ENCODE peak calls at places on chromosomes 2 and 18, in five cellular contexts. J is endodermal cell, D is tibial artery, X is GM06990, U is Peyer's patch. R is an unnamed sample.

GRCh38 chr18:24964213-24964612 is 387.8 kb downstream of the ZNF521 start:
- DNase-seq in J (peak), D (no peak), X (peak), U (peak), R (no peak)

GRCh38 chr18:43031169-43031568 is 84.3 kb downstream of the RIT2 start:
- DNase-seq in J (no peak), D (no peak), X (no peak), U (no peak), R (no peak)

GRCh38 chr2:146527166-146527565 is 1317.7 kb upstream of the ACVR2A start:
- DNase-seq in J (no peak), D (no peak), X (no peak), U (no peak), R (no peak)

GRCh38 chr2:145350011-145350410 is 830.1 kb upstream of the ZEB2 start:
- DNase-seq in J (no peak), D (no peak), X (no peak), U (no peak), R (no peak)

GRCh38 chr2:149733936-149734685 is 146.5 kb upstream of the MMADHC start:
- DNase-seq in J (no peak), D (no peak), X (no peak), U (no peak), R (no peak)

GRCh38 chr2:222451270-222451674 is 26.9 kb downstream of the SGPP2 start:
- DNase-seq in J (no peak), D (no peak), X (peak), U (no peak), R (no peak)

GRCh38 chr2:216118474-216118873 is 9.3 kb downstream of the XRCC5 start:
- DNase-seq in J (no peak), D (no peak), X (no peak), U (no peak), R (no peak)

GRCh38 chr2:238646281-238646680 is 201.6 kb upstream of the TWIST2 start:
- DNase-seq in J (no peak), D (no peak), X (no peak), U (no peak), R (no peak)

GRCh38 chr2:82950148-82950547 is 1508.9 kb downstream of the SUCLG1 start:
- DNase-seq in J (no peak), D (no peak), X (no peak), U (no peak), R (no peak)

GRCh38 chr2:73290049-73290839 is 3.1 kb downstream of the EGR4 start:
- DNase-seq in J (peak), D (no peak), X (peak), U (peak), R (no peak)

GRCh38 chr2:73292906-73293533 is 328 bp downstream of the EGR4 start:
- DNase-seq in J (peak), D (peak), X (peak), U (no peak), R (no peak)

GRCh38 chr2:73292316-73292905 is 937 bp downstream of the EGR4 start:
- DNase-seq in J (peak), D (no peak), X (peak), U (no peak), R (peak)

GRCh38 chr2:73291093-73291460 is 2.3 kb downstream of the EGR4 start:
- DNase-seq in J (peak), D (peak), X (peak), U (peak), R (no peak)

DNA sequence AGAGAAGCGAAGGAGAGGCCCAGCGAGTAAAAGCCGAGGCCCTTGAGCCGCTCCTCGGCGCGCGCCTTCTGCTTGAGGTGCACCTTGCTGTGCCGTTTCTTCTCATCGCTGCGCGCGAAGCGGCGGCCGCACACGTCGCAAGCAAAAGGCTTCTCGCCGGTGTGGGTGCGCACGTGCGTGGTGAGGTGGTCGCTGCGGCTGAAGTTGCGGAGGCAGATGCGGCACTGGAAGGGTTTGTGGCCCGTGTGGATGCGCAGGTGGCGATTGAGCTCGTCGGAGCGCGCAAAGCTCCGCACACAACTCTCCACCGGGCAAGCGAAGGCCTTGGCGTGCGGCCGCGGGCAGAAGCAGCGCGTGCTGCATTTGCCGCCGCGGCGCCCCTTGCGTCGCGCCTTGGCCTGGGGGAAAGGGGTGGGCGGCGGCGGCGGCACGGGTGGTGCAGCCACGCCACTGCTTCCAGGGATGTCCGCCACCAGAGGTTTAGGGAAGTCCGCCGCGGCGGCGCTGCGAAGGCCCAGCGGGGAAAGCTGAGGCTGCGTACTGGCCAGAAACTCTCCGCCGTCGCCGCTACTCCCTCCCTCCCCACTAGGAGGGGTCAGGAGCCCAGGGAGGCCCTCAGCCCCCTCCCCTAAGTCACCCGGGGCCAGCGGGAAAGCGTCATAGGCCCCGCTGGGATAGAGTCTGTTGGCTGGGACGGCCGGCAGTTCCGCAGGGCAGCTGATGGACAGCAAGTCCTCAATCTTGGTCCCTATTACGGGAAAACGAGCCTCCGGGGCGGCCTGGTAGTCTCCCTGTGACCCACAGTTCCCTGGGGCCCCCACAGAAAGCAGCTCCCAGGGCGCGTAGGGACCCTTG is 1.7 kb downstream of the EGR4 start:
- DNase-seq in J (peak), D (no peak), X (no peak), U (no peak), R (no peak)
- TF ChIP-seq CTCF in J (peak), D (no peak), X (no peak), U (no peak), R (no peak)

DNA sequence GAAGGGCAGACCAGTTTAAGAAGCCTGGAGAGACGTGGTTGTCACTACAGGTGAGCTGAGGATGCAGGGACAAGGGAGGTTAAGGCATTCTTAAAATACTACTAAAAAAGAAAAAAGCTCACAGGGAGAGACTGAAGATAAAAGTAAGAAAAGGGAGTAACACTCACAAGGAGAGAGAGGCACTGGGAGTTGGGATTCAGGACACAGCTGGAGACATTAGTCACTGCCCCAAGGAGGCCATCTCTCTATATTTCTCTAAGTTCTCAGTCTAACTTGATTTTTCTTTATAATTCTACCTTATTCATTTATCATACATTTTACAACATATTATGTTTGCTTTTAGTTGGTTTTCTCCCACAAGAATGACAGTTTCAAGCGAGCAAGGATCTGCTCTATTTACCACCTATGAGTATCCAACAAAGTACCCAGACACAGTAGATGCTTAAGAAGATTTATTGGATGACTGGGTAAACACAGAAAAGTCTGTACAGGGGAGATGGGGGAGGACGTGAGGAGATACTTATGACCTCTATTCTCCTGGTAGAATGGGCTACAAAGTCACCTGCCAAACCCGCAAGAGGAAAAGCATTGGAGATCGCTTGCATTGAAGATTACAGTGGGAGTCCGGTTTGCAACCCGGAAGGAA is 2.2 kb downstream of the SERPINE2 start:
- DNase-seq in J (no peak), D (no peak), X (no peak), U (no peak), R (no peak)
- H3K4me3 ChIP-seq in J (peak), D (no peak), X (no peak), U (no peak), R (peak)

DNA sequence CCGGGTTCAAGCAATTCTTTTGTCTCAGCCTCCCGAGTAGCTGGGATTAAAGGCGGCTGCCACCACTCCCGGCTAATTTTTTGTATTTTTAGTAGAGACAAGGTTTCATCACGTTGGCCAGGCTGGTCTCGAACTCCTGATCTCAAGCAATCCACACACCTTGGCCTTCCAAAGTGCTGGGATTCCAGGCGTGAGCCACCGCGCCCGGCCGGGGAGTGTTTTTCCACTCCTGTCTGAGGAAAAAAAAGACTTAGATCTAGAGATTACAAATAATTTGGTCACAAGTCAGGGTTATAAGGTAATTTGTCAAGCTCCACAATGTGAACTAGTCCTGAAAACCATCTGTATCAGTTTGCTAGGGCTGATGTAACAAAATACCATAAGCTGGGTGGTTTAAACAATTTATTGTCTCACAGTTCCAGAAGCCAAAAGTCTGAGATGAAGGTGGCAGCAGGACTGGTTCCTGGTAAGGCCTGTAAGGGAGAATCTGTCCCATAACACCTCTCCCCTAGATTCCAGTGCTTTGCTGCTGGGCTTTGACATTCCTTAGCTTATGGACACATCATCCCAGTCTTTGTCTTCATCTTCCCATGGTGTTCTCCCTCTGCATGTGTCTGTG is 40.7 kb upstream of the SP3 start:
- DNase-seq in J (no peak), D (no peak), X (no peak), U (no peak), R (no peak)
- TF ChIP-seq CTCF in J (no peak), D (no peak), X (no peak), U (no peak), R (no peak)

GRCh38 chr18:31656754-31657153 is 27.6 kb downstream of the B4GALT6 start:
- DNase-seq in J (no peak), D (no peak), X (no peak), U (no peak), R (no peak)

GRCh38 chr18:31658670-31659573 is 25.5 kb downstream of the B4GALT6 start:
- DNase-seq in J (no peak), D (no peak), X (peak), U (no peak), R (no peak)

GRCh38 chr18:31660763-31661162 is 23.6 kb downstream of the B4GALT6 start:
- DNase-seq in J (no peak), D (no peak), X (no peak), U (no peak), R (no peak)

GRCh38 chr18:31659574-31660149 is 24.7 kb downstream of the B4GALT6 start:
- DNase-seq in J (no peak), D (no peak), X (no peak), U (no peak), R (no peak)

DNA sequence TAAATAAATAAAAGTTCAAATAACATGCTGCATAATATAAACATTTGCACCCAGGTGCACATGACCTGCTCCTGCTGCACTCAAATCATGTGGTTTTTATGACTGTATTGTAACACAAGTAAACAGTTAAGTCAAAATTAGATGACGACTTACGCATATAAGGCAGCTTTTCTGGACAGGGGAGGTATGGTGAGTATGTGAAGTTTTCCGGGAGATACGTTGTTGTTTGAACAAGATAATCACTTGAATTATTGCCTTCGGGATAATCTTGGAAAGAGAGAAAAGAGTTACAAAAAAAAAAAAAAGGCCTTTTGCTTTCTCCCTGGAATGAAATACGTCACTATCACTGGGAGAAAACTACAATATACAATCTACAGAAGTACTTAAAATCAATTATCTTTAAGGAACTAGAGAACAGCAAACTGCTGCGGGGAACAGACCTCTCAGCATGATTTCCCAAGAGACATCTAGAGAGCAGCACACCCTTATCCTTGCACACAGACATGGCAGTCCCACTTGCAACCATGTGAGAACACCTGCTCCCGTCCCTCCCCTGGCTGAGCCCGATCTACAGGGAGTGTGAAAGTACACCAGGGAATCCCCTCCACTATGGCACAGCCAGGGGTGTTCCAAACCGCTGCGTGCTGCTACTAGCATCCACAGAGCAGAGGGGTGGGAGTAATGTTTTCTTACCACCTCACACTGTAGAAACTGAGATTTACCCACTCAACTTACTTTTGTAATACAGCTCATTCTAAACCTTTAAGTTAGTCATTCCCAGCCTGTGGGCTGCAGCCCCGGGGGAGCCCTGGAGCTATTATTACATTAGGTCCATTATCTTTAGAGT is 26.3 kb downstream of the B4GALT6 start:
- DNase-seq in J (no peak), D (no peak), X (peak), U (no peak), R (no peak)
- H3K4me3 ChIP-seq in J (no peak), D (no peak), X (peak), U (no peak), R (no peak)

GRCh38 chr18:44901283-44901682 is 220.6 kb downstream of the SETBP1 start:
- DNase-seq in J (peak), D (no peak), X (no peak), U (no peak), R (no peak)
- TF ChIP-seq CTCF in J (peak), D (no peak), X (no peak), U (peak), R (peak)

GRCh38 chr2:172572981-172573380 is 17.1 kb downstream of the PDK1 start:
- DNase-seq in J (no peak), D (no peak), X (no peak), U (no peak), R (no peak)
- H3K4me3 ChIP-seq in J (no peak), D (no peak), X (no peak), U (no peak), R (no peak)